ENCODE peak calls at places on chromosome 19, in ten cellular contexts. Y is type B pancreatic cell, E is breast epithelium, M is epithelial cell of esophagus, R is HFFc6, A is body of pancreas, P is GM20000, G is RWPE1, F is A549, T is thoracic aorta. B is an unnamed sample.
A peak's percentile ranks its signal among the peaks of the same experiment; 100 is the strongest.

GRCh38 chr19:9869008-9869617 is 34.0 kb downstream of the PIN1 start:
- DNase-seq in Y (no peak), E (no peak), M (no peak), R (no peak), A (no peak), P (no peak), G (no peak), F (no peak), T (no peak), B (no peak)

GRCh38 chr19:44891016-44891882 is at the start of gene TOMM40:
- DNase-seq in Y (no peak), E (no peak), M (no peak), R (peak; percentile 100), A (peak; percentile 100), P (peak; percentile 100), G (no peak), F (peak; percentile 100), T (peak; percentile 99), B (no peak)

GRCh38 chr19:19059837-19060611 is 3.8 kb upstream of the SLC25A42 start:
- DNase-seq in Y (no peak), E (no peak), M (no peak), R (no peak), A (no peak), P (no peak), G (no peak), F (no peak), T (no peak), B (no peak)

GRCh38 chr19:44720945-44721344 is 22.0 kb downstream of the CEACAM16 start:
- DNase-seq in Y (no peak), E (no peak), M (no peak), R (no peak), A (no peak), P (no peak), G (no peak), F (no peak), T (no peak), B (peak; percentile 28)

GRCh38 chr19:42086188-42086736 is 10.3 kb downstream of the ZNF574 start:
- DNase-seq in Y (no peak), E (no peak), M (no peak), R (no peak), A (no peak), P (no peak), G (no peak), F (no peak), T (no peak), B (no peak)

GRCh38 chr19:14368011-14368513 is 13.2 kb upstream of the ADGRE5 start:
- DNase-seq in Y (no peak), E (no peak), M (no peak), R (no peak), A (no peak), P (no peak), G (no peak), F (no peak), T (no peak), B (no peak)

GRCh38 chr19:35120492-35120891 is 4.9 kb downstream of the FXYD3 start:
- DNase-seq in Y (no peak), E (no peak), M (peak; percentile 96), R (peak; percentile 22), A (no peak), P (no peak), G (peak; percentile 93), F (peak; percentile 57), T (no peak), B (peak; percentile 70)

GRCh38 chr19:57317503-57317902 is 2.8 kb upstream of the ZNF543 start:
- DNase-seq in Y (no peak), E (no peak), M (no peak), R (no peak), A (no peak), P (no peak), G (no peak), F (no peak), T (no peak), B (peak; percentile 12)

GRCh38 chr19:58361900-58362271 is 665 bp downstream of the ZNF497 start:
- DNase-seq in Y (no peak), E (peak; percentile 46), M (no peak), R (no peak), A (no peak), P (peak; percentile 76), G (peak; percentile 55), F (peak; percentile 82), T (no peak), B (peak; percentile 67)

GRCh38 chr19:18603255-18603957 is 3.2 kb downstream of the CRLF1 start:
- DNase-seq in Y (no peak), E (no peak), M (no peak), R (no peak), A (no peak), P (peak; percentile 57), G (no peak), F (peak; percentile 38), T (no peak), B (peak; percentile 29)

GRCh38 chr19:2950286-2951124 is 5.7 kb upstream of the ZNF77 start:
- DNase-seq in Y (peak; percentile 100), E (peak; percentile 100), M (peak; percentile 100), R (peak; percentile 99), A (peak; percentile 100), P (peak; percentile 96), G (peak; percentile 100), F (peak; percentile 98), T (peak; percentile 100), B (peak; percentile 100)
- TF ChIP-seq CTCF in Y (no peak), E (peak; percentile 39), M (no peak), R (no peak), A (no peak), P (no peak), G (no peak), F (no peak), T (no peak), B (no peak)

GRCh38 chr19:7528192-7528519 is 5.7 kb downstream of the MCOLN1 start:
- DNase-seq in Y (no peak), E (no peak), M (no peak), R (no peak), A (no peak), P (no peak), G (no peak), F (no peak), T (no peak), B (no peak)
- TF ChIP-seq CTCF in Y (no peak), E (no peak), M (no peak), R (no peak), A (no peak), P (no peak), G (no peak), F (no peak), T (no peak), B (no peak)

GRCh38 chr19:7636691-7637373 is at the start of gene STXBP2:
- DNase-seq in Y (peak; percentile 84), E (peak; percentile 80), M (peak; percentile 84), R (no peak), A (peak; percentile 93), P (peak; percentile 99), G (peak; percentile 88), F (peak; percentile 75), T (no peak), B (peak; percentile 46)
- TF ChIP-seq CTCF in Y (no peak), E (peak; percentile 38), M (peak; percentile 21), R (no peak), A (no peak), P (no peak), G (no peak), F (no peak), T (no peak), B (no peak)

DNA sequence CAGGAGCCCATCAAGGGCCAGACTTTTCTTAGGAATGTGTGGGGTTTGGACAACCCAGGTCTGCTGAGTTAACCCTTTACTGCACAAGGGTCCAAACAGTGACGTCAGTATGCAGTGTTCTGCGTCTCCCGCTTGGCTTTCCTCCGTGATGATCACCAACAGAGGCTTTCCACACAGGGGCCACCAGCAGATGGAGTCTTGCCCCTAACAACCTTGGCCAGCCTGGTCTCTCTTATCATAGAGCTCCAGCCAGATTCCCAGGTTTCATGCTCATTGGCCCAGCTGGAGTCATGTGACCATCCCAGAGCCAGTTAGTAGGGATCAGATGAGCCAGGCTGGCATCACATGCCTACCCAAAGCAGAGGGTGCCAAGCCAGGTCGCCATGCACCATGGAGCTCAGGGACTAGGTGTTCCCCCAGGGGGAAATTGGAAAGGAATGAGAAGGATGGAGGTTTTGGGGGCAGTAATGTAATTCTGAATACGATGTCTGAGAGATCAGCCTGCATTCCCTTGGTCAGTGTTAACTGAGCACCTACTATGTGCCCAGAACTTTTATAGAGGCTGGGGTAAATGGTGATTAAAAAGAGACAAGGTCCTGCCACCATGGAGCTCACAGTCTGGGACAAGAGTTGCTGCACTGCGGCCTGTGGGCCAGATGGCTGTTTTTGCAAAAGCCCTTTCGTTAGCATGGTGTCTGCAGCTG is 61.2 kb downstream of the MYH14 start:
- DNase-seq in Y (no peak), E (no peak), M (no peak), R (no peak), A (no peak), P (no peak), G (no peak), F (peak; percentile 58), T (no peak), B (no peak)
- TF ChIP-seq CTCF in Y (no peak), E (no peak), M (no peak), R (no peak), A (no peak), P (no peak), G (no peak), F (peak; percentile 10), T (no peak), B (no peak)

GRCh38 chr19:49430678-49431329 is 5.6 kb downstream of the GFY start:
- DNase-seq in Y (no peak), E (no peak), M (no peak), R (no peak), A (no peak), P (no peak), G (no peak), F (peak; percentile 68), T (no peak), B (no peak)
- TF ChIP-seq CTCF in Y (peak; percentile 51), E (no peak), M (peak; percentile 24), R (peak; percentile 54), A (no peak), P (peak; percentile 32), G (no peak), F (peak; percentile 46), T (no peak), B (peak; percentile 7)

B was measured in cardiac fibroblast.